ENCODE peak calls at places on chromosome 5, in five cellular contexts. One of them, this sample, is unnamed. For H3K9me3, the result is how much of the 10 kb centered on the place peaks cover.

GRCh38 chr5:37694867-37695266 is 145.0 kb downstream of the GDNF start:
- DNase-seq in adrenal gland: no peak
- DNase-seq in HCT116: no peak
- DNase-seq in ovary: no peak
- DNase-seq in transverse colon: no peak
- DNase-seq in this sample: no peak

GRCh38 chr5:176608937-176609723 is 826 bp downstream of the GPRIN1 start:
- DNase-seq in adrenal gland: no peak
- DNase-seq in HCT116: no peak
- DNase-seq in ovary: no peak
- DNase-seq in transverse colon: no peak
- DNase-seq in this sample: no peak

GRCh38 chr5:375336-375920 is 53.9 kb downstream of the AHRR start:
- DNase-seq in adrenal gland: no peak
- DNase-seq in HCT116: no peak
- DNase-seq in ovary: no peak
- DNase-seq in transverse colon: no peak
- DNase-seq in this sample: no peak

GRCh38 chr5:112861638-112861985 is 525 bp downstream of the SRP19 start:
- DNase-seq in adrenal gland: no peak
- DNase-seq in HCT116: no peak
- DNase-seq in ovary: no peak
- DNase-seq in transverse colon: no peak
- DNase-seq in this sample: no peak

GRCh38 chr5:164052536-164053090 is 547.2 kb downstream of the MAT2B start:
- DNase-seq in adrenal gland: no peak
- DNase-seq in HCT116: no peak
- DNase-seq in ovary: no peak
- DNase-seq in transverse colon: no peak
- DNase-seq in this sample: no peak

GRCh38 chr5:14871084-14871572 is 450 bp downstream of the ANKH start:
- DNase-seq in adrenal gland: peak
- DNase-seq in HCT116: no peak
- DNase-seq in ovary: peak
- DNase-seq in transverse colon: peak
- DNase-seq in this sample: no peak

GRCh38 chr5:33091571-33092363 is 349.0 kb upstream of the TARS1 start:
- DNase-seq in adrenal gland: no peak
- DNase-seq in HCT116: no peak
- DNase-seq in ovary: no peak
- DNase-seq in transverse colon: no peak
- DNase-seq in this sample: no peak

GRCh38 chr5:173456751-173457171 is 128.5 kb upstream of the STC2 start:
- DNase-seq in adrenal gland: no peak
- DNase-seq in HCT116: no peak
- DNase-seq in ovary: no peak
- DNase-seq in transverse colon: no peak
- DNase-seq in this sample: no peak

GRCh38 chr5:6656680-6657079 is 23.4 kb downstream of the SRD5A1 start:
- DNase-seq in adrenal gland: no peak
- DNase-seq in HCT116: no peak
- DNase-seq in ovary: no peak
- DNase-seq in transverse colon: no peak
- DNase-seq in this sample: no peak

GRCh38 chr5:38420691-38421395 is 135.6 kb downstream of the LIFR start:
- DNase-seq in adrenal gland: peak
- DNase-seq in HCT116: peak
- DNase-seq in ovary: peak
- DNase-seq in transverse colon: peak
- DNase-seq in this sample: peak

GRCh38 chr5:109610581-109610980 is 79.1 kb upstream of the MAN2A1 start:
- DNase-seq in adrenal gland: no peak
- DNase-seq in HCT116: no peak
- DNase-seq in ovary: no peak
- DNase-seq in transverse colon: no peak
- DNase-seq in this sample: no peak

GRCh38 chr5:180627386-180628120 is 21.8 kb downstream of the FLT4 start:
- DNase-seq in adrenal gland: no peak
- DNase-seq in HCT116: no peak
- DNase-seq in ovary: no peak
- DNase-seq in transverse colon: no peak
- DNase-seq in this sample: no peak

GRCh38 chr5:143554194-143554717 is 150.8 kb upstream of the NR3C1 start:
- DNase-seq in adrenal gland: peak
- DNase-seq in HCT116: no peak
- DNase-seq in ovary: no peak
- DNase-seq in transverse colon: no peak
- DNase-seq in this sample: no peak

GRCh38 chr5:3218096-3218495 is 377.5 kb upstream of the IRX1 start:
- DNase-seq in adrenal gland: no peak
- DNase-seq in HCT116: no peak
- DNase-seq in ovary: no peak
- DNase-seq in transverse colon: no peak
- DNase-seq in this sample: peak

GRCh38 chr5:67201897-67202549 is 5.4 kb upstream of the CD180 start:
- DNase-seq in adrenal gland: no peak
- DNase-seq in HCT116: no peak
- DNase-seq in ovary: no peak
- DNase-seq in transverse colon: no peak
- DNase-seq in this sample: no peak

GRCh38 chr5:316210-317085 is 5.1 kb upstream of the AHRR start:
- DNase-seq in adrenal gland: no peak
- DNase-seq in HCT116: no peak
- DNase-seq in ovary: no peak
- DNase-seq in transverse colon: no peak
- DNase-seq in this sample: no peak

GRCh38 chr5:148386041-148386440 is 2.3 kb downstream of the FBXO38 start:
- DNase-seq in adrenal gland: no peak
- DNase-seq in HCT116: no peak
- DNase-seq in ovary: no peak
- DNase-seq in transverse colon: no peak
- DNase-seq in this sample: no peak

GRCh38 chr5:31124906-31125305 is 68.6 kb upstream of the CDH6 start:
- DNase-seq in adrenal gland: no peak
- DNase-seq in HCT116: no peak
- DNase-seq in ovary: no peak
- DNase-seq in transverse colon: no peak
- DNase-seq in this sample: no peak

GRCh38 chr5:79561525-79561893 is 47.6 kb upstream of the HOMER1 start:
- DNase-seq in adrenal gland: no peak
- DNase-seq in HCT116: no peak
- DNase-seq in ovary: no peak
- DNase-seq in transverse colon: no peak
- DNase-seq in this sample: no peak

GRCh38 chr5:175895701-175896102 is 24.3 kb downstream of the CPLX2 start:
- DNase-seq in adrenal gland: no peak
- DNase-seq in HCT116: no peak
- DNase-seq in ovary: no peak
- DNase-seq in transverse colon: no peak
- DNase-seq in this sample: no peak

GRCh38 chr5:128774605-128775004 is 190.7 kb upstream of the SLC27A6 start:
- DNase-seq in adrenal gland: no peak
- DNase-seq in HCT116: no peak
- DNase-seq in ovary: no peak
- DNase-seq in transverse colon: no peak
- DNase-seq in this sample: peak

GRCh38 chr5:72647806-72648205 is 140.6 kb upstream of the ZNF366 start:
- DNase-seq in adrenal gland: no peak
- DNase-seq in HCT116: no peak
- DNase-seq in ovary: no peak
- DNase-seq in transverse colon: no peak
- DNase-seq in this sample: no peak

GRCh38 chr5:17799521-17799920 is 165.3 kb downstream of the TAF11L14 start:
- DNase-seq in adrenal gland: no peak
- DNase-seq in HCT116: no peak
- DNase-seq in ovary: no peak
- DNase-seq in transverse colon: no peak
- DNase-seq in this sample: no peak

GRCh38 chr5:111295649-111296048 is 71.5 kb downstream of the CAMK4 start:
- DNase-seq in adrenal gland: no peak
- DNase-seq in HCT116: no peak
- DNase-seq in ovary: no peak
- DNase-seq in transverse colon: no peak
- DNase-seq in this sample: no peak

GRCh38 chr5:170474489-170475266 is 29.1 kb upstream of the KCNIP1 start:
- DNase-seq in adrenal gland: no peak
- DNase-seq in HCT116: no peak
- DNase-seq in ovary: no peak
- DNase-seq in transverse colon: no peak
- DNase-seq in this sample: no peak

GRCh38 chr5:176652136-176652535 is 4.9 kb downstream of the TSPAN17 start:
- DNase-seq in adrenal gland: no peak
- DNase-seq in HCT116: no peak
- DNase-seq in ovary: no peak
- DNase-seq in transverse colon: no peak
- DNase-seq in this sample: no peak

GRCh38 chr5:175853573-175854230 is 17.7 kb upstream of the CPLX2 start:
- DNase-seq in adrenal gland: peak
- DNase-seq in HCT116: no peak
- DNase-seq in ovary: no peak
- DNase-seq in transverse colon: no peak
- DNase-seq in this sample: no peak

GRCh38 chr5:3035452-3035851 is 284.0 kb upstream of the IRX2 start:
- DNase-seq in adrenal gland: no peak
- DNase-seq in HCT116: no peak
- DNase-seq in ovary: no peak
- DNase-seq in transverse colon: no peak
- DNase-seq in this sample: no peak

GRCh38 chr5:68884893-68885292 is 208.9 kb upstream of the SLC30A5 start:
- DNase-seq in adrenal gland: no peak
- DNase-seq in HCT116: peak
- DNase-seq in ovary: no peak
- DNase-seq in transverse colon: no peak
- DNase-seq in this sample: no peak

GRCh38 chr5:26807231-26808199 is 230.9 kb downstream of the CDH9 start:
- DNase-seq in adrenal gland: no peak
- DNase-seq in HCT116: no peak
- DNase-seq in ovary: no peak
- DNase-seq in transverse colon: no peak
- DNase-seq in this sample: no peak

GRCh38 chr5:146947181-146947941 is 68.8 kb upstream of the PPP2R2B start:
- DNase-seq in adrenal gland: peak
- DNase-seq in HCT116: peak
- DNase-seq in ovary: no peak
- DNase-seq in transverse colon: no peak
- DNase-seq in this sample: no peak

GRCh38 chr5:10552183-10553143 is 11.4 kb upstream of the ANKRD33B start:
- DNase-seq in adrenal gland: no peak
- DNase-seq in HCT116: peak
- DNase-seq in ovary: no peak
- DNase-seq in transverse colon: no peak
- DNase-seq in this sample: no peak

GRCh38 chr5:147439253-147439652 is 70.6 kb downstream of the DPYSL3 start:
- DNase-seq in adrenal gland: no peak
- DNase-seq in HCT116: no peak
- DNase-seq in ovary: no peak
- DNase-seq in transverse colon: no peak
- DNase-seq in this sample: no peak

GRCh38 chr5:107557051-107557658 is 113.6 kb downstream of the EFNA5 start:
- DNase-seq in adrenal gland: no peak
- DNase-seq in HCT116: peak
- DNase-seq in ovary: no peak
- DNase-seq in transverse colon: no peak
- DNase-seq in this sample: no peak

GRCh38 chr5:146944764-146945710 is 66.5 kb upstream of the PPP2R2B start:
- DNase-seq in adrenal gland: no peak
- DNase-seq in HCT116: no peak
- DNase-seq in ovary: no peak
- DNase-seq in transverse colon: no peak
- DNase-seq in this sample: no peak

GRCh38 chr5:16618138-16618897 is 1.5 kb upstream of the RETREG1 start:
- DNase-seq in adrenal gland: no peak
- DNase-seq in HCT116: no peak
- DNase-seq in ovary: no peak
- DNase-seq in transverse colon: no peak
- DNase-seq in this sample: no peak

GRCh38 chr5:62582198-62582597 is 3.6 kb downstream of the LRRC70 start:
- DNase-seq in adrenal gland: no peak
- DNase-seq in HCT116: no peak
- DNase-seq in ovary: no peak
- DNase-seq in transverse colon: no peak
- DNase-seq in this sample: no peak

GRCh38 chr5:178965465-178966055 is 24.6 kb downstream of the ZNF454 start:
- DNase-seq in adrenal gland: no peak
- DNase-seq in HCT116: no peak
- DNase-seq in ovary: no peak
- DNase-seq in transverse colon: no peak
- DNase-seq in this sample: no peak
- H3K9me3 ChIP-seq in adrenal gland: under half
- H3K9me3 ChIP-seq in HCT116: under half
- H3K9me3 ChIP-seq in ovary: half or more
- H3K9me3 ChIP-seq in transverse colon: half or more
- H3K9me3 ChIP-seq in this sample: half or more

DNA sequence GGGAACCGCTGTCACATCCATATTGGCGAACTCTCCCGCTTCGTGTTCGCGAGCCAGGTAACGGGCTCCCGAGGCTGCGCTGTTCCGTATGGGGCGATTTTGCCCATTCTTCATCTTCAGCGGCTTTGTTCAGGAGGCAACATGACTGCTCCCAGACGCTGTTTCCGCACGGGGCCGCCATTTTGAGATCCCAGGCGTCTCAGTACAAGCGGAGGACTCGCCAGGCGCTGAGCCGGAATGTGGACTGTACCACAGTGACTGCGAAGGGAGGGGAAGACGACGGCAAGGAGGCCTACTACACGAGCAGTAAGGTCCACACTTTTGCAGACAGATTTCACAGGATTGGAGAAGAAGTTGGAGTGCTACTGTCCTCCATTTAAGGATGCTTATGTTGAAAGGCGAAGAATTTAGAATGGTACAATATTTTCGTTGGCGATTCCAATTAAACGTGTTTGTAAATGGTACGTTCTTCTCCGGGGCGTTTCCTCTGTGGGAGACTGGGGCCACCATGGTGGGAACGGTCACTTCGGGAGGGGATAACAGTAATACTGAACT is 41.6 kb upstream of the ZNF300 start:
- DNase-seq in adrenal gland: peak
- DNase-seq in HCT116: no peak
- DNase-seq in ovary: peak
- DNase-seq in transverse colon: peak
- DNase-seq in this sample: peak
- TF ChIP-seq POLR2A in adrenal gland: peak
- TF ChIP-seq POLR2A in HCT116: no peak
- TF ChIP-seq POLR2A in ovary: peak
- TF ChIP-seq POLR2A in transverse colon: no peak
- TF ChIP-seq POLR2A in this sample: no peak

GRCh38 chr5:153223376-153223775 is 267.1 kb upstream of the GRIA1 start:
- DNase-seq in adrenal gland: no peak
- DNase-seq in HCT116: no peak
- DNase-seq in ovary: no peak
- DNase-seq in transverse colon: no peak
- DNase-seq in this sample: no peak

GRCh38 chr5:153222956-153223355 is 267.5 kb upstream of the GRIA1 start:
- DNase-seq in adrenal gland: no peak
- DNase-seq in HCT116: no peak
- DNase-seq in ovary: no peak
- DNase-seq in transverse colon: no peak
- DNase-seq in this sample: no peak
- H3K9me3 ChIP-seq in adrenal gland: under half
- H3K9me3 ChIP-seq in HCT116: under half
- H3K9me3 ChIP-seq in ovary: under half
- H3K9me3 ChIP-seq in transverse colon: under half
- H3K9me3 ChIP-seq in this sample: under half

GRCh38 chr5:122413722-122414121 is 101.7 kb downstream of the SNCAIP start:
- DNase-seq in adrenal gland: no peak
- DNase-seq in HCT116: no peak
- DNase-seq in ovary: no peak
- DNase-seq in transverse colon: no peak
- DNase-seq in this sample: no peak
- TF ChIP-seq POLR2A in adrenal gland: no peak
- TF ChIP-seq POLR2A in HCT116: no peak
- TF ChIP-seq POLR2A in ovary: no peak
- TF ChIP-seq POLR2A in transverse colon: no peak
- TF ChIP-seq POLR2A in this sample: no peak